ENCODE peak calls at places on chromosomes 12 and 14, in four cellular contexts. D, G, E and V are unnamed samples.

GRCh38 chr14:100769035-100769939 is 42.6 kb downstream of the DLK1 start:
- DNase-seq in D (no peak), G (no peak), E (no peak), V (no peak)

GRCh38 chr12:5745251-5745888 is 199.7 kb downstream of the ANO2 start:
- DNase-seq in D (peak), G (peak), E (no peak), V (peak)

GRCh38 chr14:97177635-97178034 is 380.5 kb downstream of the VRK1 start:
- DNase-seq in D (no peak), G (no peak), E (no peak), V (no peak)

GRCh38 chr14:100736269-100737180 is 9.8 kb downstream of the DLK1 start:
- DNase-seq in D (no peak), G (no peak), E (no peak), V (no peak)

GRCh38 chr14:76227450-76228050 is 75.8 kb downstream of the GPATCH2L start:
- DNase-seq in D (no peak), G (no peak), E (no peak), V (no peak)

GRCh38 chr12:3005736-3006135 is 46.5 kb downstream of the TEAD4 start:
- DNase-seq in D (no peak), G (no peak), E (no peak), V (no peak)

GRCh38 chr12:10904686-10905085 is 4.7 kb downstream of the TAS2R13 start:
- DNase-seq in D (no peak), G (no peak), E (no peak), V (no peak)

GRCh38 chr12:125949471-125949870 is 884.2 kb downstream of the AACS start:
- DNase-seq in D (no peak), G (no peak), E (no peak), V (no peak)

GRCh38 chr12:75350413-75350812 is 15.9 kb downstream of the GLIPR1L1 start:
- DNase-seq in D (no peak), G (no peak), E (no peak), V (no peak)

GRCh38 chr12:27534060-27534764 is 10.2 kb downstream of the PPFIBP1 start:
- DNase-seq in D (no peak), G (peak), E (no peak), V (peak)